ENCODE peak calls at places on chromosome 14, in five cellular contexts. P, M, D, S and W are unnamed samples.

GRCh38 chr14:93788557-93789365 is 476 bp upstream of the PRIMA1 start:
- DNase-seq in D (peak), P (no peak), S (peak), M (no peak), W (peak)

GRCh38 chr14:90399541-90400444 is 3.0 kb downstream of the CALM1 start:
- DNase-seq in D (peak), S (peak), P (peak), M (peak), W (peak)

GRCh38 chr14:50666772-50667490 is 1.2 kb downstream of the SAV1 start:
- DNase-seq in P (peak), D (peak), M (peak), S (peak), W (peak)

GRCh38 chr14:91911474-91912032 is 35.9 kb downstream of the FBLN5 start:
- DNase-seq in M (peak), S (peak), P (peak), D (peak), W (peak)

GRCh38 chr14:37973031-37973908 is 234.4 kb upstream of the SSTR1 start:
- DNase-seq in M (no peak), D (no peak), S (no peak), P (no peak), W (no peak)

GRCh38 chr14:32588448-32589320 is 259.6 kb downstream of the AKAP6 start:
- DNase-seq in M (peak), S (peak), P (peak), D (peak), W (peak)

GRCh38 chr14:20632831-20633771 is 8.4 kb downstream of the OR6S1 start:
- DNase-seq in D (peak), S (peak), P (peak), M (peak), W (peak)

GRCh38 chr14:90574640-90575131 is 177.9 kb downstream of the CALM1 start:
- DNase-seq in P (no peak), D (no peak), S (no peak), M (no peak), W (no peak)

GRCh38 chr14:38143651-38144505 is 63.8 kb upstream of the SSTR1 start:
- DNase-seq in M (peak), S (no peak), P (peak), D (no peak), W (peak)

GRCh38 chr14:60981626-60982455 is 796 bp downstream of the SLC38A6 start:
- DNase-seq in M (peak), P (peak), S (no peak), D (no peak), W (peak)

GRCh38 chr14:40218282-40218941 is 786.2 kb upstream of the FBXO33 start:
- DNase-seq in M (no peak), D (no peak), P (no peak), S (no peak), W (no peak)

GRCh38 chr14:91249841-91250616 is 5.5 kb upstream of the GPR68 start:
- DNase-seq in P (no peak), M (peak), D (no peak), S (peak), W (peak)

GRCh38 chr14:69333791-69334337 is 64.2 kb downstream of the ERH start:
- DNase-seq in D (no peak), S (no peak), M (no peak), P (no peak), W (no peak)

GRCh38 chr14:41662780-41663477 is 56.3 kb downstream of the LRFN5 start:
- DNase-seq in P (no peak), D (no peak), M (no peak), S (no peak), W (peak)

GRCh38 chr14:29442720-29443119 is 484.9 kb downstream of the PRKD1 start:
- DNase-seq in S (no peak), M (peak), P (peak), D (no peak), W (peak)

GRCh38 chr14:60151715-60152114 is 13.5 kb downstream of the DHRS7 start:
- DNase-seq in M (peak), D (no peak), S (no peak), P (peak), W (no peak)

GRCh38 chr14:71319646-71320045 is 412.4 kb downstream of the PCNX1 start:
- DNase-seq in M (no peak), P (peak), D (no peak), S (no peak), W (peak)

GRCh38 chr14:52729585-52729924 is 411 bp upstream of the STYX start:
- DNase-seq in P (no peak), S (no peak), M (no peak), D (no peak), W (no peak)
- H3K9ac ChIP-seq in P (no peak), S (no peak), M (peak), D (no peak), W (no peak)

DNA sequence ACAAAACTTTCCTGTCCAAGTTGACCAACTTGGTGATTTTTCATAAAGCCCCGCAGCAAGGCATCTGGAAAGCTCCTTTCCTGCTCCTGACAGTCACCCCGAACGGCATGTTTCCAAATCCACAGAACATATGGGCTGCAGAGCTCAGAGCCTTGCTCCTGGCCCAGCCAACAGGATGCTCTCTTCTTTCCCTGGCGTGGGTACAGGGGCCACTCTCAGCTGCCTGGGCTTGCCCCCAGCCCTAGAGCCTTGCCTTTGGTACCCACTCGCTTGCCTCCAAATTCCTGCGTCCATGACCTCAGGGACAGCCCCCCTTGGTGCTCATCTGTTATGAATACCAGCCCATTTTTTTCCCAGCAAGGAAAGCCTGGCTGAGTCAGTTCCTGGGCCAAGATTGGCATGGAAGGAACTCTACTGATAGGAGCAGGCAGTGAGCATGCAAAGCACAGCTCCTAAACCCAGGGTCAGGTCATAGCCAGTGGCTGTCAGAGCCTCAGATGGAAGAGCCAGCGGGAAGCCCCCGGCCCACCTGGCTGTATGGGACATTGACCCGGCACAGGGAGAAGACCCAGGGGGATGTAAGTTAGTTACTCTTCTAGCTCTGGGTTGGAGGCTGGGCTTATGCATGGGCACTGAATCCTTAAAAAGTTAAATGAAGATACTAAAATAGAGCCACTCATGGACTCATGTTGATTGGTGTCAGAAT is 105.3 kb upstream of the RTL1 start:
- DNase-seq in S (no peak), M (no peak), D (no peak), P (peak), W (no peak)
- H2AK5ac ChIP-seq in S (no peak), M (no peak), D (peak), P (no peak), W (no peak)

DNA sequence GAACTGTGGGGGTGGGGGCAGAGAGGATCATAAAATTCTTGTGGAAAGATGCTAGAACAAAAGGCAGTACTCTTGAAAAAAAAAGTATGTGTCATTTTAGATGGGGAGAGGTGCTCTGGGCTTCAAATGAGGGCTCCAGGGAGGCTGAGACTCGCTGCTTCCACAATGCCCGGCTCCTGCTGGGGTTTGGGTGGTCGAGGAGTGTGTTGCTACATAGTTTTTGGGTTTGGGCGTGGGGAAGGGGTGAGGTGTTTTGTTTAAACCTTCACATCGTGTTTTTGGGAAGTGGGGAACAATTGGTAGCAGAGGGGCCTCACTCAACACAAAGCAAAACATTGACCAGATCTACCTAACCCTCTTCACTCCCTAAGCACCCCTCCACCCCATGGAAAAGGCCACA is 8.1 kb downstream of the ISCA2 start:
- DNase-seq in D (no peak), P (no peak), S (no peak), M (no peak), W (no peak)
- H3K9ac ChIP-seq in D (no peak), P (no peak), S (no peak), M (peak), W (no peak)

GRCh38 chr14:99626041-99626648 is 18.8 kb upstream of the HHIPL1 start:
- DNase-seq in D (no peak), S (no peak), M (no peak), P (peak), W (no peak)
- H2AK5ac ChIP-seq in D (peak), S (no peak), M (no peak), P (peak), W (no peak)